ENCODE peak calls at places on chromosomes 13 and 19, in four cellular contexts. L, O, M and N are unnamed samples.

GRCh38 chr13:31172535-31172934 is 10.8 kb upstream of the HSPH1 start:
- DNase-seq in L (no peak), O (peak), M (no peak), N (no peak)

GRCh38 chr13:30569901-30570576 is 47.7 kb upstream of the USPL1 start:
- DNase-seq in L (no peak), O (peak), M (peak), N (no peak)

GRCh38 chr19:18317998-18318800 is 4.7 kb downstream of the LSM4 start:
- DNase-seq in L (no peak), O (no peak), M (no peak), N (no peak)

GRCh38 chr13:99864627-99864990 is 107.0 kb downstream of the ZIC5 start:
- DNase-seq in L (no peak), O (no peak), M (no peak), N (no peak)

GRCh38 chr13:100600915-100601314 is 12.3 kb upstream of the GGACT start:
- DNase-seq in L (no peak), O (no peak), M (no peak), N (no peak)

GRCh38 chr19:4183967-4184717 is 1.7 kb downstream of the ANKRD24 start:
- DNase-seq in L (no peak), O (no peak), M (no peak), N (no peak)

GRCh38 chr19:31503211-31503610 is 154.0 kb upstream of the TSHZ3 start:
- DNase-seq in L (no peak), O (no peak), M (no peak), N (no peak)

GRCh38 chr13:68715651-68716050 is 1392.0 kb upstream of the ATXN8OS start:
- DNase-seq in L (no peak), O (no peak), M (no peak), N (no peak)

GRCh38 chr13:94641432-94641941 is 39.8 kb downstream of the GPR180 start:
- DNase-seq in L (no peak), O (no peak), M (no peak), N (no peak)

GRCh38 chr13:114315074-114315785 is 927 bp downstream of the CHAMP1 start:
- DNase-seq in L (no peak), O (no peak), M (no peak), N (no peak)

GRCh38 chr13:104318121-104318520 is 1251.9 kb upstream of the SLC10A2 start:
- DNase-seq in L (no peak), O (no peak), M (no peak), N (no peak)

GRCh38 chr19:29672933-29673336 is 7.7 kb downstream of the PLEKHF1 start:
- DNase-seq in L (no peak), O (no peak), M (no peak), N (peak)

GRCh38 chr13:91181892-91182291 is 165.6 kb upstream of the MIR17HG start:
- DNase-seq in L (no peak), O (no peak), M (no peak), N (no peak)

GRCh38 chr13:35770756-35771291 is 294.3 kb upstream of the MAB21L1 start:
- DNase-seq in L (no peak), O (no peak), M (no peak), N (no peak)

GRCh38 chr19:30722801-30723200 is 350.6 kb downstream of the ZNF536 start:
- DNase-seq in L (no peak), O (no peak), M (no peak), N (peak)

GRCh38 chr13:97753942-97754670 is 199.4 kb upstream of the IPO5 start:
- DNase-seq in L (no peak), O (no peak), M (no peak), N (no peak)

GRCh38 chr13:102651392-102651791 is 43.5 kb downstream of the METTL21C start:
- DNase-seq in L (no peak), O (no peak), M (no peak), N (no peak)

GRCh38 chr19:51676566-51677083 is 16.5 kb upstream of the SPACA6 start:
- DNase-seq in L (no peak), O (no peak), M (no peak), N (no peak)

GRCh38 chr19:16364231-16364865 is 39.7 kb downstream of the KLF2 start:
- DNase-seq in L (no peak), O (no peak), M (no peak), N (no peak)

GRCh38 chr13:74145249-74145970 is 11.2 kb upstream of the KLF12 start:
- DNase-seq in L (no peak), O (no peak), M (no peak), N (no peak)

GRCh38 chr19:2578911-2579677 is 103.2 kb downstream of the GADD45B start:
- DNase-seq in L (peak), O (peak), M (peak), N (peak)

GRCh38 chr13:40667622-40667978 is 1.2 kb upstream of the FOXO1 start:
- DNase-seq in L (no peak), O (no peak), M (no peak), N (no peak)

GRCh38 chr13:97853550-97853949 is 99.9 kb upstream of the IPO5 start:
- DNase-seq in L (no peak), O (no peak), M (no peak), N (no peak)

GRCh38 chr13:112651306-112651705 is 38.5 kb upstream of the ATP11A start:
- DNase-seq in L (no peak), O (no peak), M (no peak), N (no peak)

GRCh38 chr19:3857449-3858003 is 11.3 kb downstream of the ZFR2 start:
- DNase-seq in L (no peak), O (no peak), M (no peak), N (no peak)

GRCh38 chr13:113897161-113897560 is 33.3 kb upstream of the GAS6 start:
- DNase-seq in L (no peak), O (peak), M (no peak), N (no peak)

GRCh38 chr13:36395280-36395679 is 37.0 kb upstream of the CCNA1 start:
- DNase-seq in L (no peak), O (no peak), M (no peak), N (no peak)

GRCh38 chr13:114104626-114105350 is 27.6 kb downstream of the RASA3 start:
- DNase-seq in L (no peak), O (no peak), M (no peak), N (peak)

GRCh38 chr13:110790371-110790770 is 76.9 kb downstream of the ING1 start:
- DNase-seq in L (no peak), O (no peak), M (no peak), N (no peak)

GRCh38 chr13:50518791-50519201 is 324.7 kb downstream of the DLEU7 start:
- DNase-seq in L (no peak), O (no peak), M (no peak), N (no peak)

GRCh38 chr19:7679017-7679720 is 1.5 kb upstream of the TRAPPC5 start:
- DNase-seq in L (peak), O (no peak), M (no peak), N (no peak)

GRCh38 chr19:57802269-57802668 is 12.4 kb downstream of the ZNF552 start:
- DNase-seq in L (no peak), O (no peak), M (no peak), N (no peak)

GRCh38 chr13:20064128-20064527 is 96.7 kb downstream of the GJA3 start:
- DNase-seq in L (no peak), O (no peak), M (no peak), N (no peak)

GRCh38 chr13:74570834-74571233 is 436.6 kb upstream of the KLF12 start:
- DNase-seq in L (no peak), O (no peak), M (no peak), N (no peak)

GRCh38 chr19:19568802-19569756 is 31.0 kb downstream of the CILP2 start:
- DNase-seq in L (no peak), O (no peak), M (no peak), N (no peak)

GRCh38 chr19:13164370-13165090 is 14.3 kb downstream of the IER2 start:
- DNase-seq in L (no peak), O (peak), M (no peak), N (no peak)

GRCh38 chr19:8248348-8249328 is 39.5 kb downstream of the CERS4 start:
- DNase-seq in L (no peak), O (no peak), M (no peak), N (no peak)